ENCODE peak calls at places on chromosomes 6 and 20, in ten cellular contexts. T, Y, V, D, G, C, P, A, L and Z are unnamed samples.

GRCh38 chr6:167140589-167141474 is 16.9 kb downstream of the GPR31 start:
- DNase-seq in Y (no peak), C (no peak), L (no peak), D (peak; percentile 77), A (no peak), P (no peak), V (no peak), T (peak; percentile 42), G (no peak), Z (no peak)

GRCh38 chr6:36127462-36128016 is 2.8 kb upstream of the MAPK13 start:
- DNase-seq in G (no peak), D (peak; percentile 69), T (no peak), Y (no peak), P (no peak), L (peak; percentile 14), A (peak; percentile 87), V (no peak), C (peak; percentile 91), Z (no peak)

GRCh38 chr6:15588966-15589634 is 73.7 kb downstream of the DTNBP1 start:
- DNase-seq in Y (no peak), P (no peak), T (no peak), D (no peak), G (no peak), A (no peak), C (peak; percentile 92), L (no peak), V (no peak), Z (no peak)

GRCh38 chr6:25691885-25692284 is 39.9 kb downstream of the SCGN start:
- DNase-seq in D (no peak), C (no peak), P (no peak), Y (no peak), A (no peak), V (no peak), G (no peak), T (no peak), L (no peak), Z (no peak)

GRCh38 chr20:64023278-64024140 is 12.5 kb upstream of the C20orf204 start:
- DNase-seq in G (no peak), T (no peak), D (no peak), C (no peak), L (no peak), A (no peak), P (no peak), V (no peak), Y (no peak), Z (no peak)

GRCh38 chr6:82182756-82183155 is 64.8 kb downstream of the IBTK start:
- DNase-seq in Y (no peak), C (peak; percentile 70), G (no peak), V (no peak), L (no peak), A (no peak), D (no peak), T (no peak), P (no peak), Z (no peak)

GRCh38 chr20:64143018-64143801 is 21.0 kb upstream of the MYT1 start:
- DNase-seq in T (no peak), P (no peak), A (no peak), G (peak; percentile 12), Y (no peak), L (no peak), C (no peak), D (peak; percentile 28), V (no peak), Z (peak; percentile 68)

GRCh38 chr6:137001977-137002302 is 42.8 kb downstream of the IL20RA start:
- DNase-seq in C (no peak), D (no peak), Y (no peak), G (no peak), P (no peak), V (no peak), L (no peak), A (no peak), T (no peak), Z (no peak)

GRCh38 chr20:53681352-53682212 is 87.9 kb upstream of the ZNF217 start:
- DNase-seq in Y (no peak), L (no peak), A (no peak), C (no peak), G (no peak), T (no peak), D (peak; percentile 33), V (no peak), P (no peak), Z (peak; percentile 20)

DNA sequence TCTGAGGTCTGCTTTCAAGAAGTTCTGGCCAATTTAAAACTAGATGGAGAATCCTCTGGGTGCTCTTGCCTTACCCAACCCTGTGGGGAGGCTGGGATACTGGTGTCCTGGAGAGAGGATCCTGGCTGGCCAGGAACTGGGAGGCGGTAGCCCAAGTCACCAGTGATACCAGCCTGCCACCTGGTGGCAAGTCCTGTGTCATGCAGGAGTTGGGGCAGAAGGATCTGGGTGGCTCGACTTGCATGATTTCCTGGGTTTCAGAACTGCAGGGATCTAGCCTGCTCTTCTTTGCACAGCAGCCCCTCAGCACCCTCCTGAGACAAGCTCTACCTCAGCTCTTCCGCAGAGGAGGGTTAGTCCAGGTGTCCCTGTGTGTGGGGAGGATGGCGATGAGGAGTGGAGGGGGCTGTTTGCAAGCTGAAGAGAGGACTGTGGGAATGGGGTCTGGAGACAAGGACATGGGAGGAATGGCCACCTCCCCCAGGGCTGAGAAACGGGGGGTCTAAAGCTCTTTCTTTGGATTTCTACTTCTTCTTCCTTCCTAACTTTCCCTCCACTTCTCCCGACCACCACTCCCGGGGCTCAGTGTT is 4.2 kb downstream of the KCNK17 start:
- DNase-seq in L (peak; percentile 73), C (peak; percentile 62), T (peak; percentile 79), A (peak; percentile 55), V (peak; percentile 48), P (peak; percentile 79), D (peak; percentile 85), G (peak; percentile 75), Y (peak; percentile 52), Z (peak; percentile 53)
- TF ChIP-seq CTCF in L (peak; percentile 87), C (peak; percentile 83), T (peak; percentile 92), A (peak; percentile 90), V (peak; percentile 84), P (peak; percentile 85), D (peak; percentile 77), G (peak; percentile 54), Y (peak; percentile 70), Z (peak; percentile 49)

GRCh38 chr20:44887466-44887865 is 2.0 kb downstream of the YWHAB start:
- DNase-seq in V (no peak), L (no peak), A (no peak), G (no peak), T (no peak), D (no peak), C (no peak), Y (no peak), P (no peak), Z (no peak)

GRCh38 chr20:44886276-44886671 is 769 bp downstream of the YWHAB start:
- DNase-seq in V (no peak), G (no peak), C (no peak), T (no peak), D (no peak), L (no peak), Y (no peak), A (peak; percentile 30), P (no peak), Z (no peak)

GRCh38 chr20:44884907-44885391 is 556 bp upstream of the YWHAB start:
- DNase-seq in V (no peak), D (no peak), L (no peak), Y (no peak), C (no peak), G (no peak), A (no peak), P (no peak), T (no peak), Z (no peak)

GRCh38 chr20:44886828-44887227 is 1.3 kb downstream of the YWHAB start:
- DNase-seq in V (no peak), Y (no peak), G (no peak), A (no peak), C (no peak), D (no peak), L (no peak), P (no peak), T (no peak), Z (no peak)

GRCh38 chr20:44885392-44886275 is at the start of gene YWHAB:
- DNase-seq in P (peak; percentile 99), C (peak; percentile 95), G (peak; percentile 99), D (peak; percentile 99), A (peak; percentile 98), L (peak; percentile 99), T (peak; percentile 99), Y (peak; percentile 99), V (peak; percentile 91), Z (peak; percentile 100)
- TF ChIP-seq POLR2A in P (peak; percentile 83), C (peak; percentile 78), G (peak; percentile 73), D (peak; percentile 88), A (peak; percentile 54), L (no peak), T (peak; percentile 90), Y (peak; percentile 45), V (peak; percentile 58), Z (no peak)

GRCh38 chr20:47355489-47356219 is 845 bp downstream of the ZMYND8 start:
- DNase-seq in G (no peak), D (no peak), A (peak; percentile 58), L (peak; percentile 60), T (no peak), P (no peak), Y (no peak), V (no peak), C (no peak), Z (no peak)

GRCh38 chr20:47356220-47356525 is 326 bp downstream of the ZMYND8 start:
- DNase-seq in L (no peak), C (no peak), G (no peak), A (no peak), P (no peak), T (no peak), D (no peak), V (no peak), Y (no peak), Z (no peak)

GRCh38 chr20:47357296-47358051 is 975 bp upstream of the ZMYND8 start:
- DNase-seq in Y (peak; percentile 86), V (peak; percentile 58), G (peak; percentile 84), L (peak; percentile 89), T (peak; percentile 94), P (peak; percentile 94), C (peak; percentile 94), D (peak; percentile 95), A (peak; percentile 96), Z (peak; percentile 88)

GRCh38 chr20:47358052-47358671 is 1.7 kb upstream of the ZMYND8 start:
- DNase-seq in T (no peak), G (no peak), D (no peak), P (no peak), C (no peak), V (no peak), Y (no peak), A (no peak), L (no peak), Z (no peak)

GRCh38 chr20:47356526-47357295 is at the start of gene ZMYND8:
- DNase-seq in D (peak; percentile 97), T (peak; percentile 95), V (peak; percentile 77), A (peak; percentile 98), Y (peak; percentile 97), G (peak; percentile 97), L (peak; percentile 83), C (peak; percentile 92), P (peak; percentile 91), Z (peak; percentile 99)
- TF ChIP-seq CTCF in D (no peak), T (no peak), V (no peak), A (no peak), Y (no peak), G (no peak), L (no peak), C (no peak), P (no peak), Z (no peak)

DNA sequence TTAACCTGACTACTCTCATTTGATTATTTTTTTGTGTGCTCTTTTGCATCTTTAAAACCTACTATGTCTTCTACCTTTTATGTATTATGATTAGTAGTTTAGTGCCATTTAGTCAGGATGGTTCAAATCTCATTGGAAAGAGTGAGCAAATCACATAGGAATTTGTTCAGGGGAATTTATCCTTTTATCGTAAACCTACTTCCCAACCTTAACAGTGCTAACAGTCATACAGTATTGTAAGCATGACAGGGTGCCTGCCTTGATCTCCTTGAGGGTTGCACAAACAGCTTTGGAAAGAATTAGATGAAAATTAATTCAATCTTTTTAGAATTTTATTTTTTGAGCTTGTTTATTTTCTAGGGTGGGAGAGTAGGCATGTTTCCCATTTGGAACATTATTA is 18.3 kb downstream of the RNF8 start:
- DNase-seq in A (no peak), D (no peak), Y (no peak), L (no peak), G (no peak), T (no peak), C (peak; percentile 56), P (no peak), V (no peak), Z (no peak)
- TF ChIP-seq POLR2A in A (no peak), D (no peak), Y (no peak), L (no peak), G (no peak), T (no peak), C (no peak), P (no peak), V (no peak), Z (no peak)